ENCODE peak calls at places on chromosome 22, in six cellular contexts. Z, J, E, T, A and N are unnamed samples.
A peak's percentile ranks its signal among the peaks of the same experiment; 100 is the strongest.

GRCh38 chr22:19121631-19122142 is 525 bp downstream of the DGCR2 start:
- DNase-seq in T (peak; percentile 80), A (no peak), E (peak; percentile 77), Z (peak; percentile 42), J (peak; percentile 63), N (peak; percentile 42)

GRCh38 chr22:37735054-37735453 is 38.2 kb downstream of the TRIOBP start:
- DNase-seq in T (peak; percentile 75), A (no peak), Z (no peak), J (peak; percentile 42), E (peak; percentile 53), N (no peak)

GRCh38 chr22:16959345-16959930 is 48.6 kb downstream of the GAB4 start:
- DNase-seq in T (no peak), A (peak; percentile 90), Z (no peak), J (no peak), E (no peak), N (no peak)

GRCh38 chr22:19052941-19053551 is 69.2 kb downstream of the DGCR2 start:
- DNase-seq in Z (no peak), J (no peak), E (no peak), T (peak; percentile 19), A (no peak), N (no peak)

GRCh38 chr22:43013355-43014061 is 1.4 kb downstream of the PACSIN2 start:
- DNase-seq in T (no peak), E (no peak), A (no peak), Z (no peak), J (no peak), N (peak; percentile 59)

GRCh38 chr22:48976556-48977535 is 850.8 kb downstream of the BRD1 start:
- DNase-seq in J (no peak), E (no peak), T (no peak), Z (no peak), A (peak; percentile 85), N (no peak)

GRCh38 chr22:42906605-42907338 is 49.7 kb upstream of the ARFGAP3 start:
- DNase-seq in T (peak; percentile 86), A (no peak), J (peak; percentile 51), Z (peak; percentile 68), E (peak; percentile 93), N (no peak)

GRCh38 chr22:46625113-46625842 is 5.1 kb downstream of the GRAMD4 start:
- DNase-seq in A (no peak), J (no peak), E (peak; percentile 27), T (peak; percentile 59), Z (no peak), N (no peak)

GRCh38 chr22:49930596-49931412 is 12.4 kb downstream of the CRELD2 start:
- DNase-seq in A (no peak), E (peak; percentile 75), Z (no peak), T (no peak), J (no peak), N (peak; percentile 81)

GRCh38 chr22:46061431-46062231 is 84.7 kb upstream of the WNT7B start:
- DNase-seq in E (peak; percentile 35), Z (peak; percentile 14), A (no peak), T (peak; percentile 60), J (no peak), N (peak; percentile 18)

GRCh38 chr22:46931414-46931813 is 169.0 kb downstream of the TBC1D22A start:
- DNase-seq in Z (no peak), E (no peak), T (no peak), A (no peak), J (no peak), N (no peak)

GRCh38 chr22:40498454-40499186 is 128.2 kb downstream of the SGSM3 start:
- DNase-seq in E (no peak), A (no peak), J (no peak), Z (no peak), T (no peak), N (no peak)

GRCh38 chr22:35215993-35216392 is 41.3 kb upstream of the HMGXB4 start:
- DNase-seq in Z (no peak), A (no peak), T (no peak), J (no peak), E (no peak), N (no peak)

GRCh38 chr22:24500251-24500820 is 5.2 kb downstream of the UPB1 start:
- DNase-seq in Z (no peak), T (no peak), E (no peak), A (no peak), J (no peak), N (no peak)
- H3K27ac ChIP-seq in Z (no peak overlapping the region), T (no peak overlapping the region), E (no peak overlapping the region), A (no peak overlapping the region), J (no peak overlapping the region), N (no peak overlapping the region)

DNA sequence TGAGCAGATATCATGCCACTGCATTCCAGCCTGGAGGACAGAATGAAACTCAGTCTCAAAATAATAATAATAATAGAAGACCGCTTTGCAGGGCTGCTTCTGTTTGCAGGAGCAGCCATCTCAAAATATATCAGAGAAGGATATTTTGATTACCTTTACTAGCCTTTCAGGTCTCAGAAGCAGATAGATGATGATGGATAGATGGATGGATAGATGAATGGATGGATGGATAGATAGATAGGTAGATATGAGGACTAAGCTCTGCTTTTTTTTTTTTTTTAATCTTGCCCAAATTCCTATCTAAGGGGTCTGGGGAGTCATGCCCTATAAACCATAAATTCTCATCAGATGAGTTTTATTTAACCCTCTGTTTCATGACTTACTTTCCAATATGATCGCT is 18.5 kb downstream of the APOBEC3H start:
- DNase-seq in A (no peak), J (no peak), T (no peak), E (no peak), Z (no peak), N (no peak)
- TF ChIP-seq POLR2A in A (no peak), J (no peak), T (no peak), E (no peak), Z (no peak), N (no peak)

GRCh38 chr22:36493690-36494110 is 12.3 kb upstream of the TXN2 start:
- DNase-seq in Z (no peak), T (no peak), A (no peak), J (no peak), E (peak; percentile 55), N (no peak)
- H3K27ac ChIP-seq in Z (no peak overlapping the region), T (no peak overlapping the region), A (no peak overlapping the region), J (no peak overlapping the region), E (no peak overlapping the region), N (no peak overlapping the region)

GRCh38 chr22:21775061-21775460 is 39.5 kb upstream of the YPEL1 start:
- DNase-seq in Z (no peak), E (no peak), A (no peak), J (no peak), T (no peak), N (no peak)
- TF ChIP-seq POLR2A in Z (no peak), E (no peak), A (no peak), J (no peak), T (no peak), N (no peak)

DNA sequence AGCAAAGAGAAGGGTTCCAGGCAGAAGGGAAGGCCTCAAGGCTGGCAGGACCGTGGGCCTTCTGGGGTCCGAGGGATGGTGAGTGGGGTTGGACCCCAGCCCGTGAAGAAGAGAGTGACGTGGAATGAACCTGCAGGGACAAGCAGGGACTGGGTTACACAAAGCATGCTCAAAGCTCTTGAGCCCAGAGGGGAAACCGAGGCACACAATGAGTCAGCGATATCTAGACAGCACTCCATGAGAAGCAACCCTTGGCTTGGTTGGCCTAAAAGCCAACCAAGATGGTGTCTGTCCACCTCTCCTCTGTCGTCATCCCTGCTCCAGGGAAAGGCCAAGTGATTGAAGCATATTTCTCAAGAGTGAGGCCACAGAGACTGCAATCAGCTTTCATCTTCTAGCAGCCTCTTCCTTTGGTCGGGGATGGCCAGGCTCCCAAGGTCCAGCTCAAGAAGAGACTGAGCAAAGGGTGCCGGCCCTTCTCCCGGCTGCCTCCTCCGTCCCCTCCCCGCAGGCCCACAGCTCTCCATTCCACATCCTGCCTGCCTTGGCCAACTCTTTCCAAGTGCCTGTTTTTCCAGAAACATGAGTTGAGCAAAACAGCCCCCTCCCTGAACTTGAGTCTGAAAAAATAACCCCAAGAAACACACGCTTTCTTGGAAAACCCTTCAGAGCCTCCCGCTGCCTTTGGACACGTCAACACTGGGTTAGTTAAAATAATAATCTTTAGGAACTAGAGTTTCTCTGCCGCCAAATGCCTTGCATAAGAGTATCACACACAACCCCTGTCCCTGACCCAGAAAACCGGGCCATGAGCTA is 556.6 kb downstream of the MIAT start:
- DNase-seq in E (peak; percentile 80), T (peak; percentile 96), A (no peak), Z (peak; percentile 80), J (peak; percentile 78), N (peak; percentile 50)
- H3K27ac ChIP-seq in E (peak overlapping the region; percentile 65), T (peak overlapping the region; percentile 80), A (peak overlapping the region; percentile 75), Z (peak overlapping the region; percentile 81), J (peak overlapping the region; percentile 78), N (peak overlapping the region; percentile 62)

GRCh38 chr22:36281726-36282077 is 28.8 kb downstream of the APOL1 start:
- DNase-seq in Z (no peak), E (no peak), A (no peak), T (peak; percentile 59), J (peak; percentile 12), N (no peak)

GRCh38 chr22:36279219-36279666 is 26.3 kb downstream of the APOL1 start:
- DNase-seq in Z (no peak), E (no peak), A (no peak), T (no peak), J (no peak), N (no peak)

GRCh38 chr22:36274547-36274946 is 21.6 kb downstream of the APOL1 start:
- DNase-seq in Z (no peak), E (no peak), A (no peak), T (peak; percentile 12), J (no peak), N (no peak)

GRCh38 chr22:36280379-36280778 is 27.4 kb downstream of the APOL1 start:
- DNase-seq in A (no peak), E (no peak), T (peak; percentile 83), J (peak; percentile 16), Z (no peak), N (no peak)

DNA sequence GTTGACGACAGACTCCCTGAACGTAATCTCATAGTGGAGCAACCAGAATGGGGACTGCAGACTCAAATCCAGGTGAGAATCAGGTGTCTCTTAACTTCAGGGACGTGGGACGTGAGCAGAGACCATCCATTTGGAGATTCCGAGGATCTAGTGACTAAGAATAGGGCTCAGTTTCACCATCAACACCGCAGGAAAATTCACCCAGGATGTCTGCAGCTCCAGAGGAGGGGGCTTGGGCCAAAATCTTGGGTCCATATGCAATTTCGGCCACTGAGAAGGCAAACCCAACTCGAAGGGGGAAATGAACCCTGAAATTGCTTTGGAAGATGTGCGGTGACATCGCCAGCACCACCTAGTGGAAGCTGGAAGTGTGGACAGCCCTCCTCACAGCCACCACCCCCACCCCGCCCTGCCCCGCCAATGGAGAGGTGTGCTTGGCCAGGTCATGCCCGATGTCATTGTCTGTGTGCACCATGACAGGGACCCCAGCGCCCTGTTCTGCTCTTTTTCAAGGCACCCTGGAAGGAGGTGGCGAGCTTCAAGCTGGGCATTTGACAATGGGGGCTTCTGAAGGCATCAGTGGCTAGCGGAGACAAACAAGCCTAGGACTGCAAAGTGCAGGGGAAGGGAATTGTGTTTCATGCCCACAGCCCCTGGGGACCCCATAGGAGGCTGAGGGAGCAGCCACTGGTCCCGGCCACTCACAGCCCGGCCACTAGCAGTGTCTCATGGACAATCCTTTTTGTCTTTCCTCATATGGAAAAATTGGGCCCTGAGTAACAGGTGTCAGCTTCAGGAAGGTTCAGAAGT is 24.8 kb downstream of the APOL1 start:
- DNase-seq in T (peak; percentile 81), A (no peak), J (peak; percentile 63), Z (peak; percentile 67), E (peak; percentile 62), N (no peak)
- TF ChIP-seq POLR2A in T (no peak), A (no peak), J (no peak), Z (no peak), E (no peak), N (no peak)

GRCh38 chr22:30195245-30196140 is 51.1 kb downstream of the LIF start:
- DNase-seq in A (no peak), E (no peak), Z (no peak), T (no peak), J (no peak), N (peak; percentile 26)
- H3K27ac ChIP-seq in A (peak overlapping the region; percentile 71), E (peak overlapping the region; percentile 84), Z (peak overlapping the region; percentile 72), T (peak overlapping the region; percentile 72), J (no peak overlapping the region), N (peak overlapping the region; percentile 94)

GRCh38 chr22:22508274-22509176 is at the start of gene ZNF280B:
- DNase-seq in A (no peak), E (peak; percentile 67), J (peak; percentile 75), Z (peak; percentile 20), T (peak; percentile 72), N (no peak)
- TF ChIP-seq POLR2A in A (no peak), E (no peak), J (no peak), Z (peak; percentile 22), T (no peak), N (no peak)